ENCODE peak calls at places on chromosomes 3 and 15, in seven cellular contexts. G is retina; S is activated CD8-positive, alpha-beta memory T cell treated with anti-CD3 and anti-CD28 coated beads for 24 hours; W is Right ventricle myocardium inferior; B is myocyte; I is T-helper 2 cell; O is non-pigmented ciliary epithelial cell. X is an unnamed sample.

GRCh38 chr3:49349617-49350114 is 8.5 kb downstream of the GPX1 start:
- DNase-seq in G (no peak), S (no peak), W (no peak), B (no peak), I (no peak), O (no peak), X (no peak)

GRCh38 chr3:163071684-163072083 is 1575.1 kb downstream of the OTOL1 start:
- DNase-seq in G (no peak), S (no peak), W (no peak), B (peak; percentile 54), I (no peak), O (peak; percentile 11), X (no peak)

GRCh38 chr3:192188218-192188835 is 539.0 kb downstream of the FGF12 start:
- DNase-seq in G (peak; percentile 7), S (no peak), W (peak; percentile 73), B (peak; percentile 34), I (no peak), O (peak; percentile 11), X (peak; percentile 26)

GRCh38 chr3:242986-243706 is 46.6 kb downstream of the CHL1 start:
- DNase-seq in G (peak; percentile 15), S (no peak), W (no peak), B (no peak), I (no peak), O (peak; percentile 72), X (peak; percentile 33)

GRCh38 chr3:50464578-50464977 is 38.9 kb downstream of the CACNA2D2 start:
- DNase-seq in G (no peak), S (no peak), W (no peak), B (no peak), I (no peak), O (no peak), X (no peak)

GRCh38 chr3:97971679-97972567 is at the start of gene RIOX2:
- DNase-seq in G (peak; percentile 81), S (peak; percentile 90), W (peak; percentile 91), B (peak; percentile 76), I (peak; percentile 47), O (no peak), X (peak; percentile 41)

GRCh38 chr3:32392530-32393302 is 1.1 kb downstream of the CMTM7 start:
- DNase-seq in G (no peak), S (peak; percentile 76), W (peak; percentile 73), B (peak; percentile 39), I (no peak), O (no peak), X (peak; percentile 42)

GRCh38 chr3:9721015-9721697 is 10.4 kb upstream of the BRPF1 start:
- DNase-seq in G (peak; percentile 61), S (no peak), W (no peak), B (peak; percentile 56), I (no peak), O (no peak), X (peak; percentile 50)

GRCh38 chr3:71809321-71809720 is 24.4 kb upstream of the PROK2 start:
- DNase-seq in G (no peak), S (no peak), W (no peak), B (no peak), I (no peak), O (no peak), X (no peak)

GRCh38 chr15:26132786-26133185 is 269.7 kb upstream of the ATP10A start:
- DNase-seq in G (no peak), S (no peak), W (no peak), B (no peak), I (no peak), O (no peak), X (no peak)

GRCh38 chr15:25734680-25735355 is 128.3 kb downstream of the ATP10A start:
- DNase-seq in G (no peak), S (peak; percentile 11), W (no peak), B (no peak), I (no peak), O (no peak), X (no peak)

GRCh38 chr3:127171721-127172120 is 21.2 kb upstream of the PRR23E start:
- DNase-seq in G (no peak), S (no peak), W (no peak), B (no peak), I (no peak), O (no peak), X (no peak)

GRCh38 chr15:76390571-76390970 is 54.0 kb downstream of the ISL2 start:
- DNase-seq in G (no peak), S (no peak), W (no peak), B (no peak), I (no peak), O (no peak), X (no peak)

GRCh38 chr3:159128628-159129027 is 326.8 kb downstream of the MFSD1 start:
- DNase-seq in G (no peak), S (no peak), W (no peak), B (peak; percentile 41), I (no peak), O (peak; percentile 48), X (no peak)

GRCh38 chr15:72135719-72136118 is 17.5 kb downstream of the SENP8 start:
- DNase-seq in G (no peak), S (no peak), W (no peak), B (no peak), I (no peak), O (no peak), X (no peak)

GRCh38 chr15:38002883-38003477 is 68.5 kb downstream of the TMCO5A start:
- DNase-seq in G (no peak), S (no peak), W (no peak), B (peak; percentile 50), I (no peak), O (peak; percentile 68), X (peak; percentile 26)

GRCh38 chr3:122088519-122088918 is 33.4 kb downstream of the CD86 start:
- DNase-seq in G (no peak), S (no peak), W (no peak), B (peak; percentile 17), I (no peak), O (no peak), X (no peak)

X was measured in RCC 7860.